ENCODE peak calls at places on chromosome 4, in nine cellular contexts. P is HCT116, W is mammary epithelial cell, H is ovary, T is hepatocyte, J is adipocyte, R is tibial artery, L is fibroblast of lung, X is AG04450. Z is an unnamed sample.

GRCh38 chr4:140533951-140534480 is 10.0 kb downstream of the ELMOD2 start:
- DNase-seq in P (no peak), W (no peak), H (no peak), T (no peak), J (peak; percentile 22), R (no peak), L (peak; percentile 85), X (no peak), Z (no peak)

GRCh38 chr4:77788990-77789389 is 30.2 kb downstream of the CNOT6L start:
- DNase-seq in P (no peak), W (no peak), H (no peak), T (no peak), J (no peak), R (no peak), L (no peak), X (no peak), Z (no peak)

GRCh38 chr4:145389566-145389965 is 92.1 kb upstream of the SMAD1 start:
- DNase-seq in P (no peak), W (no peak), H (no peak), T (no peak), J (no peak), R (no peak), L (no peak), X (no peak), Z (no peak)

GRCh38 chr4:5720157-5720850 is 9.3 kb downstream of the EVC start:
- DNase-seq in P (no peak), W (no peak), H (no peak), T (no peak), J (no peak), R (no peak), L (no peak), X (no peak), Z (no peak)

GRCh38 chr4:100591156-100591876 is 73.5 kb upstream of the EMCN start:
- DNase-seq in P (no peak), W (no peak), H (peak; percentile 15), T (no peak), J (no peak), R (no peak), L (no peak), X (no peak), Z (no peak)

GRCh38 chr4:184471872-184472539 is 2.3 kb downstream of the IRF2 start:
- DNase-seq in P (no peak), W (no peak), H (no peak), T (peak; percentile 43), J (no peak), R (no peak), L (no peak), X (no peak), Z (no peak)

GRCh38 chr4:74948279-74948678 is 15.4 kb downstream of the PARM1 start:
- DNase-seq in P (no peak), W (no peak), H (no peak), T (peak; percentile 19), J (no peak), R (no peak), L (no peak), X (no peak), Z (no peak)

GRCh38 chr4:189940178-189941004 is at the start of gene FRG1:
- DNase-seq in P (peak; percentile 87), W (peak; percentile 95), H (peak; percentile 98), T (peak; percentile 97), J (peak; percentile 98), R (peak; percentile 89), L (peak; percentile 94), X (peak; percentile 88), Z (peak; percentile 92)

GRCh38 chr4:83009529-83009928 is 1.1 kb downstream of the LIN54 start:
- DNase-seq in P (no peak), W (no peak), H (no peak), T (no peak), J (peak; percentile 70), R (no peak), L (no peak), X (no peak), Z (no peak)

GRCh38 chr4:72076562-72076961 is 44.8 kb downstream of the NPFFR2 start:
- DNase-seq in P (no peak), W (peak; percentile 21), H (no peak), T (no peak), J (peak; percentile 1), R (no peak), L (peak; percentile 98), X (no peak), Z (no peak)

GRCh38 chr4:72677886-72678285 is 108.9 kb upstream of the ADAMTS3 start:
- DNase-seq in P (no peak), W (no peak), H (no peak), T (no peak), J (no peak), R (no peak), L (no peak), X (no peak), Z (no peak)

GRCh38 chr4:11743236-11743635 is 314.5 kb upstream of the HS3ST1 start:
- DNase-seq in P (no peak), W (no peak), H (no peak), T (no peak), J (peak; percentile 51), R (no peak), L (peak; percentile 44), X (no peak), Z (no peak)

GRCh38 chr4:88522702-88523324 is 763 bp downstream of the PYURF start:
- DNase-seq in P (no peak), W (peak; percentile 52), H (peak; percentile 41), T (peak; percentile 65), J (peak; percentile 70), R (peak; percentile 55), L (peak; percentile 34), X (no peak), Z (peak; percentile 43)

GRCh38 chr4:5708171-5708828 is at the start of gene EVC2:
- DNase-seq in P (no peak), W (peak; percentile 50), H (peak; percentile 87), T (peak; percentile 70), J (peak; percentile 84), R (peak; percentile 71), L (peak; percentile 67), X (no peak), Z (no peak)

GRCh38 chr4:155271557-155271956 is 63.1 kb downstream of the NPY2R start:
- DNase-seq in P (peak; percentile 18), W (no peak), H (no peak), T (no peak), J (peak; percentile 8), R (no peak), L (peak; percentile 1), X (no peak), Z (no peak)

GRCh38 chr4:37424753-37425152 is 180.2 kb downstream of the NWD2 start:
- DNase-seq in P (no peak), W (no peak), H (no peak), T (no peak), J (no peak), R (no peak), L (no peak), X (no peak), Z (no peak)

DNA sequence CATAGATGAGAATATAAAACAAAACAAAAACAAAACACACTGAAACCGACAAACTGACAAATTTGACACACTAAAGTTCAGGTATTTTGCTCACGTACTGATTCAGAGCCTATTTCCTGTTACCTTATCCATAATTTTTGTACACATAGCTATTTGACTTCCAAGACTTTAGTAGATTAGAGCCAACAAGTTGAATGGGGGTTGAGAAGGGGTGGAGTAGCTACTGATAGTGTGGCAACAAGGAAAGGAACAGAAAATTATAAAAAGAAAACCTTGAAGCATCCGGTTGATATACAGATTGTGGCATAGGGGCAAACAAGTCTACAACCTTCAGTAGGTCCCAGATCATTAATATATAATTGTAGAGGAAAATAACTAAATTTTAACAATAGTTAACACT is 92.3 kb upstream of the RASGEF1B start:
- DNase-seq in P (no peak), W (no peak), H (no peak), T (no peak), J (no peak), R (no peak), L (no peak), X (no peak), Z (no peak)
- H3K4me3 ChIP-seq in P (no peak overlapping the region), W (no peak overlapping the region), H (no peak overlapping the region), T (no peak overlapping the region), J (no peak overlapping the region), R (no peak overlapping the region), L (no peak overlapping the region), X (no peak overlapping the region), Z (no peak overlapping the region)

GRCh38 chr4:385934-386707 is 48.5 kb downstream of the ZNF141 start:
- DNase-seq in P (no peak), W (no peak), H (no peak), T (no peak), J (no peak), R (no peak), L (no peak), X (no peak), Z (no peak)
- H3K9me3 ChIP-seq in P (peaks cover 12% of the 10 kb centered on the region), W (peaks cover 41% of the 10 kb centered on the region), H (peaks cover 41% of the 10 kb centered on the region), T (peaks cover 13% of the 10 kb centered on the region), J (peaks cover 98% of the 10 kb centered on the region), R (peaks cover 98% of the 10 kb centered on the region), L (no peaks in the 10 kb centered on the region), X (peaks cover 64% of the 10 kb centered on the region), Z (no peaks in the 10 kb centered on the region)

GRCh38 chr4:3646280-3646679 is 114.1 kb upstream of the LRPAP1 start:
- DNase-seq in P (no peak), W (no peak), H (no peak), T (no peak), J (no peak), R (no peak), L (no peak), X (no peak), Z (no peak)
- H3K4me3 ChIP-seq in P (no peak overlapping the region), W (no peak overlapping the region), H (no peak overlapping the region), T (no peak overlapping the region), J (no peak overlapping the region), R (no peak overlapping the region), L (no peak overlapping the region), X (no peak overlapping the region), Z (no peak overlapping the region)

GRCh38 chr4:119665718-119666117 is 37.1 kb upstream of the PDE5A start:
- DNase-seq in P (no peak), W (no peak), H (no peak), T (no peak), J (no peak), R (no peak), L (no peak), X (no peak), Z (no peak)
- H3K9me3 ChIP-seq in P (no peaks in the 10 kb centered on the region), W (no peaks in the 10 kb centered on the region), H (no peaks in the 10 kb centered on the region), T (no peaks in the 10 kb centered on the region), J (no peaks in the 10 kb centered on the region), R (no peaks in the 10 kb centered on the region), L (no peaks in the 10 kb centered on the region), X (no peaks in the 10 kb centered on the region), Z (no peaks in the 10 kb centered on the region)

GRCh38 chr4:76611611-76612010 is 176.6 kb downstream of the SHROOM3 start:
- DNase-seq in P (no peak), W (peak; percentile 71), H (peak; percentile 51), T (peak; percentile 56), J (peak; percentile 56), R (no peak), L (peak; percentile 72), X (no peak), Z (peak; percentile 79)
- H3K4me3 ChIP-seq in P (no peak overlapping the region), W (no peak overlapping the region), H (no peak overlapping the region), T (no peak overlapping the region), J (no peak overlapping the region), R (peak overlapping the region; percentile 37), L (no peak overlapping the region), X (no peak overlapping the region), Z (no peak overlapping the region)

GRCh38 chr4:19126903-19127302 is 1105.3 kb upstream of the LCORL start:
- DNase-seq in P (no peak), W (no peak), H (no peak), T (no peak), J (no peak), R (no peak), L (no peak), X (no peak), Z (no peak)
- H3K9me3 ChIP-seq in P (no peaks in the 10 kb centered on the region), W (no peaks in the 10 kb centered on the region), H (no peaks in the 10 kb centered on the region), T (no peaks in the 10 kb centered on the region), J (no peaks in the 10 kb centered on the region), R (no peaks in the 10 kb centered on the region), L (no peaks in the 10 kb centered on the region), X (no peaks in the 10 kb centered on the region), Z (no peaks in the 10 kb centered on the region)

GRCh38 chr4:139461022-139461421 is 7.1 kb downstream of the RAB33B start:
- DNase-seq in P (no peak), W (no peak), H (no peak), T (no peak), J (no peak), R (no peak), L (no peak), X (no peak), Z (no peak)
- H3K4me3 ChIP-seq in P (no peak overlapping the region), W (no peak overlapping the region), H (no peak overlapping the region), T (no peak overlapping the region), J (no peak overlapping the region), R (no peak overlapping the region), L (no peak overlapping the region), X (no peak overlapping the region), Z (no peak overlapping the region)

Z was measured in MG63.